ENCODE peak calls at places on chromosomes 3 and 15, in seven cellular contexts. Z is brain microvascular endothelial cell; Y is fibroblast of lung; O is naive thymus-derived CD4-positive, alpha-beta T cell; D is fibroblast of pulmonary artery; L is GM23248; V is sigmoid colon. U is an unnamed sample.

GRCh38 chr3:195037017-195037373 is 234.0 kb downstream of the XXYLT1 start:
- DNase-seq in Z (no peak), Y (no peak), O (no peak), D (no peak), L (no peak), V (no peak), U (no peak)

GRCh38 chr3:76724075-76724474 is 315.8 kb upstream of the ROBO2 start:
- DNase-seq in Z (no peak), Y (no peak), O (no peak), D (no peak), L (no peak), V (no peak), U (no peak)

GRCh38 chr15:52503788-52504496 is 24.7 kb downstream of the MYO5A start:
- DNase-seq in Z (peak; percentile 37), Y (peak; percentile 84), O (no peak), D (peak; percentile 28), L (peak; percentile 84), V (no peak), U (peak; percentile 53)

GRCh38 chr3:72306800-72307341 is 521.9 kb upstream of the PROK2 start:
- DNase-seq in Z (no peak), Y (peak; percentile 27), O (no peak), D (peak; percentile 23), L (no peak), V (no peak), U (no peak)

GRCh38 chr3:126961191-126961790 is 21.6 kb upstream of the PLXNA1 start:
- DNase-seq in Z (peak; percentile 20), Y (peak; percentile 40), O (no peak), D (peak; percentile 75), L (peak; percentile 92), V (peak; percentile 80), U (no peak)

GRCh38 chr3:124676236-124676635 is 54.0 kb upstream of the UMPS start:
- DNase-seq in Z (peak; percentile 24), Y (peak; percentile 88), O (no peak), D (peak; percentile 48), L (peak; percentile 84), V (no peak), U (no peak)

GRCh38 chr3:157459706-157460105 is 23.1 kb downstream of the PTX3 start:
- DNase-seq in Z (no peak), Y (no peak), O (no peak), D (no peak), L (no peak), V (no peak), U (no peak)

GRCh38 chr15:70212963-70213315 is 115.2 kb upstream of the TLE3 start:
- DNase-seq in Z (no peak), Y (no peak), O (no peak), D (no peak), L (no peak), V (no peak), U (no peak)

GRCh38 chr3:180320631-180321030 is 281.3 kb upstream of the TTC14 start:
- DNase-seq in Z (no peak), Y (peak; percentile 2), O (no peak), D (no peak), L (peak; percentile 30), V (no peak), U (no peak)

GRCh38 chr3:127084401-127084990 is 101.6 kb downstream of the PLXNA1 start:
- DNase-seq in Z (no peak), Y (no peak), O (no peak), D (no peak), L (no peak), V (no peak), U (no peak)

GRCh38 chr3:178507507-178508442 is 28.5 kb upstream of the KCNMB2 start:
- DNase-seq in Z (no peak), Y (no peak), O (no peak), D (no peak), L (no peak), V (no peak), U (no peak)

GRCh38 chr15:89171136-89172072 is 50.0 kb downstream of the RLBP1 start:
- DNase-seq in Z (peak; percentile 61), Y (peak; percentile 55), O (no peak), D (peak; percentile 62), L (peak; percentile 58), V (peak; percentile 65), U (no peak)

GRCh38 chr3:176974303-176974702 is 223.0 kb downstream of the TBL1XR1 start:
- DNase-seq in Z (no peak), Y (no peak), O (no peak), D (no peak), L (no peak), V (no peak), U (no peak)

GRCh38 chr15:79157631-79158592 is 67.3 kb upstream of the RASGRF1 start:
- DNase-seq in Z (no peak), Y (no peak), O (no peak), D (no peak), L (no peak), V (no peak), U (no peak)

GRCh38 chr3:142259359-142259758 is 34.0 kb upstream of the GK5 start:
- DNase-seq in Z (no peak), Y (no peak), O (no peak), D (no peak), L (no peak), V (no peak), U (no peak)

GRCh38 chr3:20561166-20561565 is 375.2 kb upstream of the SGO1 start:
- DNase-seq in Z (no peak), Y (peak; percentile 59), O (no peak), D (no peak), L (no peak), V (no peak), U (no peak)

GRCh38 chr15:75043509-75044257 is 20.3 kb downstream of the PPCDC start:
- DNase-seq in Z (peak; percentile 100), Y (peak; percentile 99), O (no peak), D (peak; percentile 100), L (peak; percentile 100), V (peak; percentile 98), U (peak; percentile 87)

GRCh38 chr15:53513431-53513830 is 246.0 kb downstream of the WDR72 start:
- DNase-seq in Z (no peak), Y (no peak), O (no peak), D (no peak), L (no peak), V (no peak), U (no peak)

GRCh38 chr15:91021516-91022074 is 799 bp downstream of the VPS33B start:
- DNase-seq in Z (peak; percentile 2), Y (peak; percentile 17), O (no peak), D (no peak), L (peak; percentile 66), V (no peak), U (no peak)

GRCh38 chr3:16484216-16484615 is 29.3 kb downstream of the RFTN1 start:
- DNase-seq in Z (peak; percentile 99), Y (peak; percentile 99), O (no peak), D (peak; percentile 100), L (peak; percentile 95), V (peak; percentile 85), U (no peak)

GRCh38 chr15:67884514-67885225 is 44.8 kb upstream of the RNU6-1 start:
- DNase-seq in Z (peak; percentile 69), Y (peak; percentile 76), O (peak; percentile 6), D (peak; percentile 85), L (peak; percentile 78), V (peak; percentile 93), U (peak; percentile 46)

GRCh38 chr3:39148116-39149058 is 5.0 kb downstream of the CSRNP1 start:
- DNase-seq in Z (peak; percentile 60), Y (peak; percentile 58), O (no peak), D (peak; percentile 68), L (peak; percentile 45), V (no peak), U (peak; percentile 76)
- H3K4me3 ChIP-seq in Z (peak overlapping the region; percentile 25), Y (no peak overlapping the region), O (peak overlapping the region; percentile 59), D (peak overlapping the region; percentile 27), L (peak overlapping the region; percentile 48), V (no peak overlapping the region), U (peak overlapping the region; percentile 68)

DNA sequence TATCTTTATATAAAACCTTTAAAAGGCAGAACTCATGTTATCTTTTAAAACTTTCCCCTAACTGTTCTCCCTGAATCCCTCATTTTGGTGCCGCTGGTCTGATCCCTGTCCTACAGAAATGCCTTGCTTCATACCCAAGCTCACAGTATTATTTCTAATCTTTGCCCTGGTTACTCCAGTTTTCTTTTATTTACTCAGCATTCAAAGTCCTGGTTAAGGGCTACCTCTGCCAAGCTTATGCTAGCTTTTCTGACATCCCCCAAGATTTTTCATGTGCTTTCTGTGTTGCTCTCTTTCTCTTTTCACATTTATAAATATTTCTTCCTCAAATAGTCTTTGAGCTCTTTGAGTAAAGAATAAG is 247.3 kb downstream of the LPP start:
- DNase-seq in Z (no peak), Y (no peak), O (no peak), D (no peak), L (no peak), V (no peak), U (no peak)
- H3K4me3 ChIP-seq in Z (no peak overlapping the region), Y (no peak overlapping the region), O (no peak overlapping the region), D (no peak overlapping the region), L (no peak overlapping the region), V (no peak overlapping the region), U (no peak overlapping the region)

GRCh38 chr3:119808244-119808643 is 26.3 kb downstream of the NR1I2 start:
- DNase-seq in Z (no peak), Y (no peak), O (no peak), D (no peak), L (no peak), V (no peak), U (no peak)

GRCh38 chr3:119809249-119810017 is 27.5 kb downstream of the NR1I2 start:
- DNase-seq in Z (no peak), Y (no peak), O (no peak), D (no peak), L (peak; percentile 13), V (no peak), U (no peak)

GRCh38 chr3:119808843-119809242 is 26.9 kb downstream of the NR1I2 start:
- DNase-seq in Z (no peak), Y (no peak), O (no peak), D (no peak), L (no peak), V (no peak), U (no peak)

GRCh38 chr3:119812491-119813058 is 30.7 kb downstream of the NR1I2 start:
- DNase-seq in Z (no peak), Y (no peak), O (no peak), D (no peak), L (no peak), V (no peak), U (no peak)

DNA sequence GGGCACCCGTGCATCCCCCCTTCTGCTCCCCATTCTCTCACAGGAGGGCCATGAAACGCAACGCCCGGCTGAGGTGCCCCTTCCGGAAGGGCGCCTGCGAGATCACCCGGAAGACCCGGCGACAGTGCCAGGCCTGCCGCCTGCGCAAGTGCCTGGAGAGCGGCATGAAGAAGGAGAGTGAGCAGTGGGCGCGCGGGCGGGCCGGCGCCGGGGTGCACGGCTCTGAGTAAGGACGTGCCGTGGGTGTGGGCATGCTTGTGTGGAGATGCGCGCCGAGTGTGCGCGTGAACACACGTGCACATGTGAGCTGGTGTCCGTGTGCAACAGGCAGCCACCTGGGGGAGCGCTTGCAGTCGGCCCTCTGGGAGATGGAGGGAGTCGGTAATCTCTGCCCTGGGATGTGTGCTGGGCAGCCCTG is 28.1 kb downstream of the NR1I2 start:
- DNase-seq in Z (peak; percentile 9), Y (peak; percentile 39), O (peak; percentile 31), D (peak; percentile 31), L (peak; percentile 62), V (no peak), U (peak; percentile 80)
- H3K4me3 ChIP-seq in Z (peak overlapping the region; percentile 55), Y (peak overlapping the region; percentile 30), O (peak overlapping the region; percentile 80), D (peak overlapping the region; percentile 47), L (peak overlapping the region; percentile 78), V (peak overlapping the region; percentile 18), U (peak overlapping the region; percentile 60)

GRCh38 chr3:70985572-70985971 is 598.0 kb downstream of the FOXP1 start:
- DNase-seq in Z (no peak), Y (no peak), O (no peak), D (no peak), L (no peak), V (no peak), U (no peak)
- H3K4me3 ChIP-seq in Z (no peak overlapping the region), Y (no peak overlapping the region), O (no peak overlapping the region), D (no peak overlapping the region), L (no peak overlapping the region), V (no peak overlapping the region), U (no peak overlapping the region)